ENCODE peak calls at places on chromosomes 11 and 22, in six cellular contexts. One of them, this sample, is unnamed.

GRCh38 chr11:3950996-3951662 is 95.7 kb downstream of the STIM1 start:
- DNase-seq in Calu3: no peak
- DNase-seq in hepatocyte: peak; percentile 17
- DNase-seq in GM13976: no peak
- DNase-seq in Panc1: no peak
- DNase-seq in heart left ventricle: no peak
- DNase-seq in this sample: no peak

GRCh38 chr11:72222106-72222891 is 2.3 kb upstream of the INPPL1 start:
- DNase-seq in Calu3: no peak
- DNase-seq in hepatocyte: no peak
- DNase-seq in GM13976: no peak
- DNase-seq in Panc1: no peak
- DNase-seq in heart left ventricle: no peak
- DNase-seq in this sample: no peak

GRCh38 chr11:115624065-115624464 is 119.8 kb upstream of the CADM1 start:
- DNase-seq in Calu3: no peak
- DNase-seq in hepatocyte: no peak
- DNase-seq in GM13976: no peak
- DNase-seq in Panc1: no peak
- DNase-seq in heart left ventricle: no peak
- DNase-seq in this sample: no peak

GRCh38 chr11:66707486-66707885 is 21.5 kb downstream of the SPTBN2 start:
- DNase-seq in Calu3: no peak
- DNase-seq in hepatocyte: no peak
- DNase-seq in GM13976: no peak
- DNase-seq in Panc1: no peak
- DNase-seq in heart left ventricle: no peak
- DNase-seq in this sample: no peak

GRCh38 chr22:49132009-49132408 is 695.7 kb downstream of the BRD1 start:
- DNase-seq in Calu3: no peak
- DNase-seq in hepatocyte: no peak
- DNase-seq in GM13976: no peak
- DNase-seq in Panc1: no peak
- DNase-seq in heart left ventricle: no peak
- DNase-seq in this sample: no peak

GRCh38 chr11:14713518-14714244 is 70.1 kb downstream of the PDE3B start:
- DNase-seq in Calu3: no peak
- DNase-seq in hepatocyte: no peak
- DNase-seq in GM13976: no peak
- DNase-seq in Panc1: no peak
- DNase-seq in heart left ventricle: no peak
- DNase-seq in this sample: peak; percentile 48

GRCh38 chr22:46454910-46455269 is 82.5 kb downstream of the CELSR1 start:
- DNase-seq in Calu3: no peak
- DNase-seq in hepatocyte: no peak
- DNase-seq in GM13976: no peak
- DNase-seq in Panc1: peak; percentile 10
- DNase-seq in heart left ventricle: no peak
- DNase-seq in this sample: no peak

GRCh38 chr22:17811119-17811518 is 36.9 kb upstream of the BID start:
- DNase-seq in Calu3: no peak
- DNase-seq in hepatocyte: no peak
- DNase-seq in GM13976: no peak
- DNase-seq in Panc1: no peak
- DNase-seq in heart left ventricle: no peak
- DNase-seq in this sample: no peak

GRCh38 chr22:41762980-41763779 is 37.3 kb upstream of the CCDC134 start:
- DNase-seq in Calu3: peak; percentile 39
- DNase-seq in hepatocyte: peak; percentile 43
- DNase-seq in GM13976: peak; percentile 64
- DNase-seq in Panc1: no peak
- DNase-seq in heart left ventricle: no peak
- DNase-seq in this sample: peak; percentile 68

GRCh38 chr11:107018902-107019493 is 722 bp upstream of the GUCY1A2 start:
- DNase-seq in Calu3: peak; percentile 48
- DNase-seq in hepatocyte: peak; percentile 92
- DNase-seq in GM13976: peak; percentile 71
- DNase-seq in Panc1: no peak
- DNase-seq in heart left ventricle: peak; percentile 75
- DNase-seq in this sample: peak; percentile 12

GRCh38 chr11:128394436-128395089 is 192.8 kb downstream of the ETS1 start:
- DNase-seq in Calu3: no peak
- DNase-seq in hepatocyte: no peak
- DNase-seq in GM13976: no peak
- DNase-seq in Panc1: no peak
- DNase-seq in heart left ventricle: no peak
- DNase-seq in this sample: no peak

GRCh38 chr11:132186193-132186592 is 815.8 kb downstream of the NTM start:
- DNase-seq in Calu3: no peak
- DNase-seq in hepatocyte: no peak
- DNase-seq in GM13976: no peak
- DNase-seq in Panc1: no peak
- DNase-seq in heart left ventricle: no peak
- DNase-seq in this sample: no peak

GRCh38 chr11:132186699-132187098 is 816.3 kb downstream of the NTM start:
- DNase-seq in Calu3: no peak
- DNase-seq in hepatocyte: no peak
- DNase-seq in GM13976: no peak
- DNase-seq in Panc1: no peak
- DNase-seq in heart left ventricle: no peak
- DNase-seq in this sample: no peak

GRCh38 chr11:132187391-132187790 is 817.0 kb downstream of the NTM start:
- DNase-seq in Calu3: no peak
- DNase-seq in hepatocyte: no peak
- DNase-seq in GM13976: no peak
- DNase-seq in Panc1: no peak
- DNase-seq in heart left ventricle: no peak
- DNase-seq in this sample: no peak

GRCh38 chr11:132187814-132188213 is 817.4 kb downstream of the NTM start:
- DNase-seq in Calu3: no peak
- DNase-seq in hepatocyte: no peak
- DNase-seq in GM13976: no peak
- DNase-seq in Panc1: no peak
- DNase-seq in heart left ventricle: no peak
- DNase-seq in this sample: no peak

DNA sequence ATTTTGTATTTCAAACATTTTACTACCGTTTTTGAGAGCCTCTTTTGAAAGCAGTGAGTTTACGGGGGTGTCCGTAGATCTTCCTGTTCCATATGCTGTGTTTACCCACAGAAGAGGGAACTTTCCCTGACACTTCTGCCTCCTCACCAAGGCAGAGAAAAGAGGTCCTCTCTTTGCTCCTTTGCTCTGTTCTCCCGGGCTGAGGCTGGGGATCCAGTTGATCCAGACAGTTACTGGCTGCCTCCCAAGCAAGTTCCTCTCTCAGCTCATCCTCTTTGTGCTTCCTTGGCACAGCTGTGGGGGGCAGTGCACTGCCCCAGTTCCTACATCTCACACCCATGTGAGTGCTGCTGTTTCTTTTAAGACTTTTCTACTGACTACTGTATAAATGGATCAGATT is 813.7 kb downstream of the NTM start:
- DNase-seq in Calu3: no peak
- DNase-seq in hepatocyte: no peak
- DNase-seq in GM13976: no peak
- DNase-seq in Panc1: no peak
- DNase-seq in heart left ventricle: no peak
- DNase-seq in this sample: no peak
- TF ChIP-seq CTCF in Calu3: no peak
- TF ChIP-seq CTCF in hepatocyte: no peak
- TF ChIP-seq CTCF in GM13976: no peak
- TF ChIP-seq CTCF in Panc1: no peak
- TF ChIP-seq CTCF in heart left ventricle: no peak
- TF ChIP-seq CTCF in this sample: no peak

DNA sequence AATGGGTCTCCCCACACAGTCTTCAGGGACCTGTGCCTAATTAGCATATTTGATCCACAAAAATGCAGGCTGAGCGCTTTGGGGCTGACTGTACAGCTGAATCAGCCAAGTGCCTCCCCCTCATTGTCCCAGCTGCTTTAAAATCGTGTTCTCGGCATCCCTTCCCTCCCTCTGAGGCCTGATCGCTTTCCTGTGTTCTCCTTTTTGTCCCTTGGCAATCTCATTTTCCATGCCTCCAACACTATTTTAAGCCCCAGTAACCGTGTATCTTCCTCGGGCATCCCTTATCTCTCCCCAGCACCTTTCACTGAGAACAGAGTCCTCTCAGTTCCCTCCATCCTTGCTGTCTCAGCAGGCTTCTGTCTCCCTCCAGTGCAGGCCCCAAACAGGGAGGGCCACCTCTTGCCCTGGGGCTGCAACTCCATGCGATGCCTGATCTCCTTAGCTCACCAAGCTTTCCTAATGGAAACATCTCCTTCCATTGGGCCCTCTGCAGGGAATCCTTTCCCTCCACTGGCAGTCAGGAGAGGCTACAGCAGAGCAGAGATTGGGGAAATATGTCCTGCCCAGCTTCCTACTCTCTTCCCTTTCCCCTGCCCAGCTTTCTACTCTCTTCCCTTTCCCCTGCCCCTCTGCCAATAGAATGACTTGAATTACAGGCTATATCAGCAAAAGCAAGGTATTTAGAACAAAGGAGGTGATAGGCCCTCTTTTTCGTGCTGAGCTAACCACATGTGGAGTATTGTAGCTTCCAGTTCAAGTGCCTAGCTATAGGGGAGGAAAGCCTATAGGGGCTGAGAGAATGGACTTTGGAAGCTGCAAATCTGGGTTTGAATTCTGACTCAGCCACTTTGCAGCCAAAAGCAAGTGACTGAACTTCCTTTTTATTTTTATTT is 13.9 kb downstream of the UQCR10 start:
- DNase-seq in Calu3: peak; percentile 44
- DNase-seq in hepatocyte: no peak
- DNase-seq in GM13976: no peak
- DNase-seq in Panc1: no peak
- DNase-seq in heart left ventricle: no peak
- DNase-seq in this sample: no peak
- TF ChIP-seq CTCF in Calu3: no peak
- TF ChIP-seq CTCF in hepatocyte: no peak
- TF ChIP-seq CTCF in GM13976: no peak
- TF ChIP-seq CTCF in Panc1: no peak
- TF ChIP-seq CTCF in heart left ventricle: no peak
- TF ChIP-seq CTCF in this sample: no peak

GRCh38 chr11:79609511-79609910 is 168.7 kb upstream of the TENM4 start:
- DNase-seq in Calu3: no peak
- DNase-seq in hepatocyte: no peak
- DNase-seq in GM13976: no peak
- DNase-seq in Panc1: no peak
- DNase-seq in heart left ventricle: no peak
- DNase-seq in this sample: no peak

GRCh38 chr11:79615425-79615824 is 174.6 kb upstream of the TENM4 start:
- DNase-seq in Calu3: no peak
- DNase-seq in hepatocyte: no peak
- DNase-seq in GM13976: no peak
- DNase-seq in Panc1: no peak
- DNase-seq in heart left ventricle: no peak
- DNase-seq in this sample: no peak

GRCh38 chr11:79616392-79616831 is 175.6 kb upstream of the TENM4 start:
- DNase-seq in Calu3: no peak
- DNase-seq in hepatocyte: peak; percentile 19
- DNase-seq in GM13976: no peak
- DNase-seq in Panc1: no peak
- DNase-seq in heart left ventricle: no peak
- DNase-seq in this sample: no peak

GRCh38 chr11:79610139-79610538 is 169.3 kb upstream of the TENM4 start:
- DNase-seq in Calu3: no peak
- DNase-seq in hepatocyte: no peak
- DNase-seq in GM13976: no peak
- DNase-seq in Panc1: no peak
- DNase-seq in heart left ventricle: no peak
- DNase-seq in this sample: no peak

DNA sequence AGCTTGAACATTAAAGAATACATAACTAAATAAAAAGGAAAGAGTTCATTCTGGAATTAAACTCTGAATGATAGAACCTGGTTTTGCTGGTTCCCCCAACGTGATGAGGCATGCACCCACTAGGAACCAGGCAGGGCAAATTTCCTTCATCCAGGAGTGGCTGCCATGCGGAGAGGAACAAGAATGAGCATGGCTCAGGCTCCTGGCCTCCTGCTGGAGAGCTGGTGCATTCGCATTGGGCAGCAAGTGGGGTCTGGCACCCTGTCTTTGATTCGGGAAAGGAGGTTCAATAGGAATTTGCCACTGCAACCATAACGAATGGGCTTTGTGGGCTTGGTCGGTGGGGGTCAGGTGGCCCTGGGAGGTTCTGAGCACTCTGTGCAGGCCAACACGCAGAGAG is 169.8 kb upstream of the TENM4 start:
- DNase-seq in Calu3: no peak
- DNase-seq in hepatocyte: no peak
- DNase-seq in GM13976: no peak
- DNase-seq in Panc1: no peak
- DNase-seq in heart left ventricle: no peak
- DNase-seq in this sample: no peak
- TF ChIP-seq CTCF in Calu3: no peak
- TF ChIP-seq CTCF in hepatocyte: no peak
- TF ChIP-seq CTCF in GM13976: no peak
- TF ChIP-seq CTCF in Panc1: peak; percentile 9
- TF ChIP-seq CTCF in heart left ventricle: no peak
- TF ChIP-seq CTCF in this sample: no peak

GRCh38 chr11:76415073-76415472 is 29.7 kb upstream of the EMSY start:
- DNase-seq in Calu3: peak; percentile 2
- DNase-seq in hepatocyte: no peak
- DNase-seq in GM13976: no peak
- DNase-seq in Panc1: no peak
- DNase-seq in heart left ventricle: no peak
- DNase-seq in this sample: peak; percentile 26
- TF ChIP-seq CTCF in Calu3: no peak
- TF ChIP-seq CTCF in hepatocyte: no peak
- TF ChIP-seq CTCF in GM13976: no peak
- TF ChIP-seq CTCF in Panc1: no peak
- TF ChIP-seq CTCF in heart left ventricle: no peak
- TF ChIP-seq CTCF in this sample: no peak

GRCh38 chr11:94740975-94741707 is 27.0 kb upstream of the AMOTL1 start:
- DNase-seq in Calu3: peak; percentile 20
- DNase-seq in hepatocyte: peak; percentile 77
- DNase-seq in GM13976: peak; percentile 47
- DNase-seq in Panc1: peak; percentile 59
- DNase-seq in heart left ventricle: no peak
- DNase-seq in this sample: peak; percentile 5
- TF ChIP-seq CTCF in Calu3: no peak
- TF ChIP-seq CTCF in hepatocyte: peak; percentile 49
- TF ChIP-seq CTCF in GM13976: no peak
- TF ChIP-seq CTCF in Panc1: peak; percentile 77
- TF ChIP-seq CTCF in heart left ventricle: peak; percentile 66
- TF ChIP-seq CTCF in this sample: no peak

GRCh38 chr11:68948496-68948895 is 32.3 kb downstream of the MRGPRD start:
- DNase-seq in Calu3: no peak
- DNase-seq in hepatocyte: no peak
- DNase-seq in GM13976: no peak
- DNase-seq in Panc1: no peak
- DNase-seq in heart left ventricle: no peak
- DNase-seq in this sample: no peak

GRCh38 chr11:68948948-68949347 is 31.8 kb downstream of the MRGPRD start:
- DNase-seq in Calu3: no peak
- DNase-seq in hepatocyte: no peak
- DNase-seq in GM13976: no peak
- DNase-seq in Panc1: no peak
- DNase-seq in heart left ventricle: no peak
- DNase-seq in this sample: no peak

GRCh38 chr11:68950776-68951175 is 30.0 kb downstream of the MRGPRD start:
- DNase-seq in Calu3: no peak
- DNase-seq in hepatocyte: no peak
- DNase-seq in GM13976: no peak
- DNase-seq in Panc1: no peak
- DNase-seq in heart left ventricle: no peak
- DNase-seq in this sample: no peak

GRCh38 chr11:68947151-68947550 is 33.6 kb downstream of the MRGPRD start:
- DNase-seq in Calu3: no peak
- DNase-seq in hepatocyte: no peak
- DNase-seq in GM13976: no peak
- DNase-seq in Panc1: no peak
- DNase-seq in heart left ventricle: peak; percentile 48
- DNase-seq in this sample: no peak

GRCh38 chr11:68950268-68950667 is 30.5 kb downstream of the MRGPRD start:
- DNase-seq in Calu3: no peak
- DNase-seq in hepatocyte: no peak
- DNase-seq in GM13976: peak; percentile 62
- DNase-seq in Panc1: no peak
- DNase-seq in heart left ventricle: no peak
- DNase-seq in this sample: no peak
- TF ChIP-seq CTCF in Calu3: no peak
- TF ChIP-seq CTCF in hepatocyte: peak; percentile 30
- TF ChIP-seq CTCF in GM13976: no peak
- TF ChIP-seq CTCF in Panc1: no peak
- TF ChIP-seq CTCF in heart left ventricle: no peak
- TF ChIP-seq CTCF in this sample: no peak